ENCODE peak calls at places on chromosomes 2 and 18, in seven cellular contexts. J, Y, S, Q, P, O and V are unnamed samples.

GRCh38 chr2:56248965-56249742 is 65.4 kb downstream of the CCDC85A start:
- DNase-seq in P (no peak), Q (no peak), O (no peak), S (no peak), J (no peak), Y (no peak), V (no peak)

GRCh38 chr2:64591188-64591587 is 62.5 kb downstream of the SERTAD2 start:
- DNase-seq in S (no peak), Q (no peak), J (no peak), Y (no peak), P (no peak), O (no peak), V (no peak)

GRCh38 chr2:8146329-8147048 is 535.4 kb upstream of the ID2 start:
- DNase-seq in S (no peak), P (no peak), Y (no peak), O (no peak), J (no peak), Q (no peak), V (no peak)

GRCh38 chr2:137659616-137660015 is 304.7 kb upstream of the HNMT start:
- DNase-seq in P (no peak), Y (no peak), S (no peak), O (no peak), J (peak; percentile 10), Q (no peak), V (peak; percentile 60)

GRCh38 chr2:217356142-217356541 is 496.3 kb upstream of the TNP1 start:
- DNase-seq in P (no peak), J (no peak), S (no peak), Q (no peak), O (no peak), Y (no peak), V (no peak)

GRCh38 chr18:58541789-58542425 is 87.0 kb downstream of the ALPK2 start:
- DNase-seq in O (no peak), S (no peak), J (no peak), P (peak; percentile 3), Q (peak; percentile 54), Y (peak; percentile 88), V (no peak)

GRCh38 chr18:79754831-79755351 is 42.8 kb upstream of the KCNG2 start:
- DNase-seq in Q (no peak), P (no peak), S (no peak), J (no peak), O (no peak), Y (no peak), V (no peak)

GRCh38 chr2:14401838-14402237 is 230.7 kb upstream of the LRATD1 start:
- DNase-seq in J (no peak), O (no peak), Q (no peak), S (no peak), P (no peak), Y (no peak), V (no peak)

GRCh38 chr18:57603871-57604270 is 17.4 kb upstream of the FECH start:
- DNase-seq in S (no peak), Q (no peak), J (no peak), O (no peak), P (no peak), Y (no peak), V (no peak)

GRCh38 chr18:58320907-58321561 is 277.0 kb downstream of the NEDD4L start:
- DNase-seq in Y (no peak), Q (no peak), S (no peak), P (no peak), J (no peak), O (no peak), V (no peak)

GRCh38 chr18:33123852-33124251 is 316.7 kb downstream of the CCDC178 start:
- DNase-seq in Q (no peak), P (no peak), S (no peak), J (no peak), O (no peak), Y (no peak), V (no peak)

GRCh38 chr2:128602038-128602698 is 283.5 kb upstream of the HS6ST1 start:
- DNase-seq in J (no peak), Q (no peak), S (no peak), P (no peak), Y (no peak), O (peak; percentile 3), V (no peak)

GRCh38 chr2:120383631-120384477 is 37.9 kb downstream of the INHBB start:
- DNase-seq in J (no peak), O (no peak), P (no peak), Y (no peak), Q (no peak), S (no peak), V (no peak)

GRCh38 chr2:15561574-15562344 is 625 bp upstream of the NBAS start:
- DNase-seq in J (peak; percentile 26), P (no peak), Q (no peak), O (peak; percentile 40), S (peak; percentile 19), Y (no peak), V (peak; percentile 47)

GRCh38 chr2:198376677-198377076 is 572.3 kb downstream of the PLCL1 start:
- DNase-seq in Y (no peak), Q (no peak), J (no peak), P (no peak), S (no peak), O (no peak), V (no peak)

GRCh38 chr2:23320058-23320457 is 64.9 kb upstream of the KLHL29 start:
- DNase-seq in S (no peak), O (no peak), Y (no peak), P (no peak), Q (no peak), J (no peak), V (no peak)

GRCh38 chr2:54957321-54957999 is 92.8 kb downstream of the RTN4 start:
- DNase-seq in Q (no peak), Y (no peak), J (no peak), P (no peak), O (no peak), S (no peak), V (no peak)

GRCh38 chr2:177165731-177166711 is 46.6 kb upstream of the HNRNPA3 start:
- DNase-seq in S (peak; percentile 36), J (no peak), P (no peak), O (no peak), Q (no peak), Y (peak; percentile 82), V (no peak)

GRCh38 chr18:49460958-49461601 is 635 bp upstream of the DYM start:
- DNase-seq in S (no peak), J (no peak), P (no peak), Q (no peak), Y (no peak), O (no peak), V (no peak)

GRCh38 chr2:25309402-25309801 is 32.3 kb downstream of the DNMT3A start:
- DNase-seq in P (peak; percentile 55), Q (peak; percentile 42), O (no peak), S (no peak), J (peak; percentile 85), Y (peak; percentile 30), V (peak; percentile 66)

GRCh38 chr18:57436965-57437333 is 1.8 kb downstream of the ONECUT2 start:
- DNase-seq in Q (no peak), J (no peak), S (no peak), Y (no peak), P (no peak), O (no peak), V (no peak)

GRCh38 chr2:102050854-102051391 is 59.2 kb downstream of the IL1R2 start:
- DNase-seq in O (peak; percentile 89), Y (no peak), J (no peak), S (peak; percentile 85), Q (peak; percentile 84), P (no peak), V (no peak)

GRCh38 chr2:152486048-152486736 is 151.2 kb downstream of the FMNL2 start:
- DNase-seq in Y (no peak), J (no peak), Q (no peak), S (no peak), P (no peak), O (no peak), V (no peak)

GRCh38 chr2:223560704-223561435 is 41.3 kb downstream of the SCG2 start:
- DNase-seq in Y (no peak), P (no peak), J (no peak), S (no peak), O (no peak), Q (no peak), V (no peak)

GRCh38 chr18:58125183-58125582 is 81.2 kb downstream of the NEDD4L start:
- DNase-seq in O (no peak), J (no peak), P (no peak), Y (no peak), Q (no peak), S (no peak), V (no peak)

GRCh38 chr2:204024503-204024902 is 87.9 kb downstream of the ICOS start:
- DNase-seq in P (no peak), S (no peak), Y (peak; percentile 66), J (peak; percentile 20), Q (peak; percentile 5), O (peak; percentile 20), V (peak; percentile 27)

GRCh38 chr2:85889648-85890281 is 975 bp upstream of the ST3GAL5 start:
- DNase-seq in O (peak; percentile 39), J (no peak), S (peak; percentile 41), Y (no peak), Q (no peak), P (no peak), V (no peak)

GRCh38 chr18:12960846-12961397 is 13.1 kb downstream of the SEH1L start:
- DNase-seq in P (no peak), Y (no peak), Q (no peak), O (no peak), J (no peak), S (no peak), V (no peak)

GRCh38 chr18:7609617-7610016 is 42.5 kb downstream of the PTPRM start:
- DNase-seq in O (no peak), Q (no peak), S (no peak), J (no peak), P (no peak), Y (no peak), V (no peak)

GRCh38 chr2:240589850-240590525 is 3.5 kb downstream of the CAPN10 start:
- DNase-seq in O (no peak), J (no peak), Q (no peak), Y (no peak), P (no peak), S (no peak), V (no peak)

GRCh38 chr2:162245737-162246136 is 2.5 kb upstream of the FAP start:
- DNase-seq in O (no peak), Y (no peak), J (no peak), P (no peak), Q (peak; percentile 48), S (no peak), V (no peak)

GRCh38 chr18:23191952-23192662 is 56.8 kb downstream of the CABLES1 start:
- DNase-seq in S (peak; percentile 84), Y (peak; percentile 92), O (peak; percentile 74), Q (peak; percentile 17), J (peak; percentile 61), P (no peak), V (peak; percentile 66)

GRCh38 chr2:182148344-182148743 is 162.7 kb downstream of the PPP1R1C start:
- DNase-seq in O (no peak), S (no peak), Q (no peak), Y (no peak), J (no peak), P (no peak), V (no peak)